ENCODE peak calls at places on chromosomes 7 and 10, in nine cellular contexts. A is ELR; H is stimulated activated CD4-positive, alpha-beta T cell treated with anti-CD3 and anti-CD28 coated beads, Interleukin-4, amount 100 ng/mL, for 4 hours; D is left cardiac atrium; U is HFF-Myc; J is right lobe of liver; Z is bronchial epithelial cell; W is epithelial cell of esophagus; N is H4. K is an unnamed sample.

GRCh38 chr7:128304212-128304611 is 39.5 kb downstream of the RBM28 start:
- DNase-seq in A (no peak), H (no peak), D (no peak), U (no peak), J (no peak), Z (peak), W (peak), N (no peak), K (no peak)

GRCh38 chr10:78255796-78256638 is 222.4 kb downstream of the RPS24 start:
- DNase-seq in A (peak), H (no peak), D (peak), U (peak), J (no peak), Z (peak), W (peak), N (peak), K (peak)

GRCh38 chr7:116674508-116675173 is 2.6 kb downstream of the MET start:
- DNase-seq in A (peak), H (no peak), D (no peak), U (no peak), J (no peak), Z (peak), W (peak), N (peak), K (no peak)

GRCh38 chr7:112453505-112454171 is 3.4 kb downstream of the IFRD1 start:
- DNase-seq in A (peak), H (no peak), D (no peak), U (no peak), J (no peak), Z (peak), W (peak), N (no peak), K (no peak)

GRCh38 chr7:107890493-107890961 is 456 bp upstream of the DLD start:
- DNase-seq in A (no peak), H (no peak), D (no peak), U (no peak), J (no peak), Z (no peak), W (peak), N (no peak), K (no peak)

GRCh38 chr7:158957921-158958471 is 101.6 kb downstream of the DYNC2I1 start:
- DNase-seq in A (no peak), H (peak), D (no peak), U (no peak), J (no peak), Z (peak), W (peak), N (no peak), K (peak)

GRCh38 chr7:15291707-15292106 is 270.1 kb downstream of the AGMO start:
- DNase-seq in A (no peak), H (no peak), D (no peak), U (no peak), J (no peak), Z (no peak), W (no peak), N (no peak), K (no peak)

GRCh38 chr7:75993689-75994387 is 557 bp downstream of the TMEM120A start:
- DNase-seq in A (peak), H (no peak), D (peak), U (no peak), J (peak), Z (peak), W (peak), N (peak), K (peak)

GRCh38 chr7:106959753-106960152 is 84.8 kb upstream of the PRKAR2B start:
- DNase-seq in A (peak), H (no peak), D (no peak), U (no peak), J (no peak), Z (no peak), W (peak), N (no peak), K (no peak)

GRCh38 chr7:107946881-107947280 is 55.9 kb downstream of the DLD start:
- DNase-seq in A (no peak), H (no peak), D (no peak), U (no peak), J (no peak), Z (no peak), W (peak), N (no peak), K (no peak)

GRCh38 chr10:27815261-27815660 is 69.6 kb upstream of the MKX start:
- DNase-seq in A (no peak), H (no peak), D (no peak), U (no peak), J (no peak), Z (no peak), W (no peak), N (no peak), K (no peak)